ENCODE peak calls at places on chromosomes 11 and 22, in ten cellular contexts. One of them, this sample, is unnamed.

GRCh38 chr11:73757598-73757997 is 3.3 kb downstream of the RAB6A start:
- DNase-seq in activated T-cell treated with anti-CD3 and anti-CD28 coated beads for 48 hours: no peak
- DNase-seq in activated CD8-positive, alpha-beta memory T cell treated with anti-CD3 and anti-CD28 coated beads, Interleukin-2, amount 50 U/mL, for 4 hours: no peak
- DNase-seq in stimulated activated effector memory CD8-positive, alpha-beta T cell treated with anti-CD3 and anti-CD28 coated beads, Interleukin-12 subunit alpha, Interleukin-12 subunit beta, amount 100 ng/mL, for 72 hours: no peak
- DNase-seq in HS-27A: no peak
- DNase-seq in activated CD4-positive, alpha-beta T cell treated with anti-CD3 and anti-CD28 coated beads for 36 hours: no peak
- DNase-seq in HCT116: no peak
- DNase-seq in PC-3: no peak
- DNase-seq in stimulated activated CD8-positive, alpha-beta memory T cell treated with anti-CD3 and anti-CD28 coated beads, Interleukin-7, amount 100 ng/mL, for 48 hours: no peak
- DNase-seq in HTR-8/SVneo: no peak
- DNase-seq in this sample: no peak

GRCh38 chr11:125333354-125334077 is 162.5 kb downstream of the FEZ1 start:
- DNase-seq in activated T-cell treated with anti-CD3 and anti-CD28 coated beads for 48 hours: no peak
- DNase-seq in activated CD8-positive, alpha-beta memory T cell treated with anti-CD3 and anti-CD28 coated beads, Interleukin-2, amount 50 U/mL, for 4 hours: no peak
- DNase-seq in stimulated activated effector memory CD8-positive, alpha-beta T cell treated with anti-CD3 and anti-CD28 coated beads, Interleukin-12 subunit alpha, Interleukin-12 subunit beta, amount 100 ng/mL, for 72 hours: no peak
- DNase-seq in HS-27A: no peak
- DNase-seq in activated CD4-positive, alpha-beta T cell treated with anti-CD3 and anti-CD28 coated beads for 36 hours: no peak
- DNase-seq in HCT116: no peak
- DNase-seq in PC-3: no peak
- DNase-seq in stimulated activated CD8-positive, alpha-beta memory T cell treated with anti-CD3 and anti-CD28 coated beads, Interleukin-7, amount 100 ng/mL, for 48 hours: no peak
- DNase-seq in HTR-8/SVneo: no peak
- DNase-seq in this sample: no peak

GRCh38 chr22:24444251-24444650 is 16.9 kb downstream of the ADORA2A start:
- DNase-seq in activated T-cell treated with anti-CD3 and anti-CD28 coated beads for 48 hours: no peak
- DNase-seq in activated CD8-positive, alpha-beta memory T cell treated with anti-CD3 and anti-CD28 coated beads, Interleukin-2, amount 50 U/mL, for 4 hours: no peak
- DNase-seq in stimulated activated effector memory CD8-positive, alpha-beta T cell treated with anti-CD3 and anti-CD28 coated beads, Interleukin-12 subunit alpha, Interleukin-12 subunit beta, amount 100 ng/mL, for 72 hours: no peak
- DNase-seq in HS-27A: no peak
- DNase-seq in activated CD4-positive, alpha-beta T cell treated with anti-CD3 and anti-CD28 coated beads for 36 hours: no peak
- DNase-seq in HCT116: no peak
- DNase-seq in PC-3: no peak
- DNase-seq in stimulated activated CD8-positive, alpha-beta memory T cell treated with anti-CD3 and anti-CD28 coated beads, Interleukin-7, amount 100 ng/mL, for 48 hours: no peak
- DNase-seq in HTR-8/SVneo: no peak
- DNase-seq in this sample: no peak

GRCh38 chr11:73961321-73961720 is 10.5 kb downstream of the DNAJB13 start:
- DNase-seq in activated T-cell treated with anti-CD3 and anti-CD28 coated beads for 48 hours: no peak
- DNase-seq in activated CD8-positive, alpha-beta memory T cell treated with anti-CD3 and anti-CD28 coated beads, Interleukin-2, amount 50 U/mL, for 4 hours: no peak
- DNase-seq in stimulated activated effector memory CD8-positive, alpha-beta T cell treated with anti-CD3 and anti-CD28 coated beads, Interleukin-12 subunit alpha, Interleukin-12 subunit beta, amount 100 ng/mL, for 72 hours: no peak
- DNase-seq in HS-27A: no peak
- DNase-seq in activated CD4-positive, alpha-beta T cell treated with anti-CD3 and anti-CD28 coated beads for 36 hours: no peak
- DNase-seq in HCT116: no peak
- DNase-seq in PC-3: peak
- DNase-seq in stimulated activated CD8-positive, alpha-beta memory T cell treated with anti-CD3 and anti-CD28 coated beads, Interleukin-7, amount 100 ng/mL, for 48 hours: no peak
- DNase-seq in HTR-8/SVneo: no peak
- DNase-seq in this sample: no peak

GRCh38 chr11:57456960-57457642 is 3.2 kb upstream of the RTN4RL2 start:
- DNase-seq in activated T-cell treated with anti-CD3 and anti-CD28 coated beads for 48 hours: peak
- DNase-seq in activated CD8-positive, alpha-beta memory T cell treated with anti-CD3 and anti-CD28 coated beads, Interleukin-2, amount 50 U/mL, for 4 hours: peak
- DNase-seq in stimulated activated effector memory CD8-positive, alpha-beta T cell treated with anti-CD3 and anti-CD28 coated beads, Interleukin-12 subunit alpha, Interleukin-12 subunit beta, amount 100 ng/mL, for 72 hours: peak
- DNase-seq in HS-27A: peak
- DNase-seq in activated CD4-positive, alpha-beta T cell treated with anti-CD3 and anti-CD28 coated beads for 36 hours: peak
- DNase-seq in HCT116: peak
- DNase-seq in PC-3: peak
- DNase-seq in stimulated activated CD8-positive, alpha-beta memory T cell treated with anti-CD3 and anti-CD28 coated beads, Interleukin-7, amount 100 ng/mL, for 48 hours: peak
- DNase-seq in HTR-8/SVneo: peak
- DNase-seq in this sample: peak

GRCh38 chr11:22730319-22730718 is 63.9 kb downstream of the GAS2 start:
- DNase-seq in activated T-cell treated with anti-CD3 and anti-CD28 coated beads for 48 hours: no peak
- DNase-seq in activated CD8-positive, alpha-beta memory T cell treated with anti-CD3 and anti-CD28 coated beads, Interleukin-2, amount 50 U/mL, for 4 hours: no peak
- DNase-seq in stimulated activated effector memory CD8-positive, alpha-beta T cell treated with anti-CD3 and anti-CD28 coated beads, Interleukin-12 subunit alpha, Interleukin-12 subunit beta, amount 100 ng/mL, for 72 hours: no peak
- DNase-seq in HS-27A: no peak
- DNase-seq in activated CD4-positive, alpha-beta T cell treated with anti-CD3 and anti-CD28 coated beads for 36 hours: no peak
- DNase-seq in HCT116: no peak
- DNase-seq in PC-3: peak
- DNase-seq in stimulated activated CD8-positive, alpha-beta memory T cell treated with anti-CD3 and anti-CD28 coated beads, Interleukin-7, amount 100 ng/mL, for 48 hours: no peak
- DNase-seq in HTR-8/SVneo: no peak
- DNase-seq in this sample: no peak

GRCh38 chr11:124467376-124468061 is 22.0 kb upstream of the OR8B8 start:
- DNase-seq in activated T-cell treated with anti-CD3 and anti-CD28 coated beads for 48 hours: no peak
- DNase-seq in activated CD8-positive, alpha-beta memory T cell treated with anti-CD3 and anti-CD28 coated beads, Interleukin-2, amount 50 U/mL, for 4 hours: no peak
- DNase-seq in stimulated activated effector memory CD8-positive, alpha-beta T cell treated with anti-CD3 and anti-CD28 coated beads, Interleukin-12 subunit alpha, Interleukin-12 subunit beta, amount 100 ng/mL, for 72 hours: no peak
- DNase-seq in HS-27A: no peak
- DNase-seq in activated CD4-positive, alpha-beta T cell treated with anti-CD3 and anti-CD28 coated beads for 36 hours: no peak
- DNase-seq in HCT116: no peak
- DNase-seq in PC-3: no peak
- DNase-seq in stimulated activated CD8-positive, alpha-beta memory T cell treated with anti-CD3 and anti-CD28 coated beads, Interleukin-7, amount 100 ng/mL, for 48 hours: no peak
- DNase-seq in HTR-8/SVneo: no peak
- DNase-seq in this sample: no peak

GRCh38 chr22:39300198-39300830 is 19.1 kb downstream of the RPL3 start:
- DNase-seq in activated T-cell treated with anti-CD3 and anti-CD28 coated beads for 48 hours: no peak
- DNase-seq in activated CD8-positive, alpha-beta memory T cell treated with anti-CD3 and anti-CD28 coated beads, Interleukin-2, amount 50 U/mL, for 4 hours: no peak
- DNase-seq in stimulated activated effector memory CD8-positive, alpha-beta T cell treated with anti-CD3 and anti-CD28 coated beads, Interleukin-12 subunit alpha, Interleukin-12 subunit beta, amount 100 ng/mL, for 72 hours: no peak
- DNase-seq in HS-27A: no peak
- DNase-seq in activated CD4-positive, alpha-beta T cell treated with anti-CD3 and anti-CD28 coated beads for 36 hours: no peak
- DNase-seq in HCT116: no peak
- DNase-seq in PC-3: no peak
- DNase-seq in stimulated activated CD8-positive, alpha-beta memory T cell treated with anti-CD3 and anti-CD28 coated beads, Interleukin-7, amount 100 ng/mL, for 48 hours: no peak
- DNase-seq in HTR-8/SVneo: no peak
- DNase-seq in this sample: no peak

GRCh38 chr11:936199-936598 is 10.5 kb downstream of the AP2A2 start:
- DNase-seq in activated T-cell treated with anti-CD3 and anti-CD28 coated beads for 48 hours: no peak
- DNase-seq in activated CD8-positive, alpha-beta memory T cell treated with anti-CD3 and anti-CD28 coated beads, Interleukin-2, amount 50 U/mL, for 4 hours: no peak
- DNase-seq in stimulated activated effector memory CD8-positive, alpha-beta T cell treated with anti-CD3 and anti-CD28 coated beads, Interleukin-12 subunit alpha, Interleukin-12 subunit beta, amount 100 ng/mL, for 72 hours: no peak
- DNase-seq in HS-27A: no peak
- DNase-seq in activated CD4-positive, alpha-beta T cell treated with anti-CD3 and anti-CD28 coated beads for 36 hours: no peak
- DNase-seq in HCT116: no peak
- DNase-seq in PC-3: no peak
- DNase-seq in stimulated activated CD8-positive, alpha-beta memory T cell treated with anti-CD3 and anti-CD28 coated beads, Interleukin-7, amount 100 ng/mL, for 48 hours: no peak
- DNase-seq in HTR-8/SVneo: no peak
- DNase-seq in this sample: no peak

GRCh38 chr11:76143274-76143673 is 63.0 kb downstream of the WNT11 start:
- DNase-seq in activated T-cell treated with anti-CD3 and anti-CD28 coated beads for 48 hours: no peak
- DNase-seq in activated CD8-positive, alpha-beta memory T cell treated with anti-CD3 and anti-CD28 coated beads, Interleukin-2, amount 50 U/mL, for 4 hours: no peak
- DNase-seq in stimulated activated effector memory CD8-positive, alpha-beta T cell treated with anti-CD3 and anti-CD28 coated beads, Interleukin-12 subunit alpha, Interleukin-12 subunit beta, amount 100 ng/mL, for 72 hours: no peak
- DNase-seq in HS-27A: no peak
- DNase-seq in activated CD4-positive, alpha-beta T cell treated with anti-CD3 and anti-CD28 coated beads for 36 hours: no peak
- DNase-seq in HCT116: no peak
- DNase-seq in PC-3: no peak
- DNase-seq in stimulated activated CD8-positive, alpha-beta memory T cell treated with anti-CD3 and anti-CD28 coated beads, Interleukin-7, amount 100 ng/mL, for 48 hours: no peak
- DNase-seq in HTR-8/SVneo: no peak
- DNase-seq in this sample: no peak

GRCh38 chr11:93639548-93639947 is 21.9 kb upstream of the CEP295 start:
- DNase-seq in activated T-cell treated with anti-CD3 and anti-CD28 coated beads for 48 hours: no peak
- DNase-seq in activated CD8-positive, alpha-beta memory T cell treated with anti-CD3 and anti-CD28 coated beads, Interleukin-2, amount 50 U/mL, for 4 hours: no peak
- DNase-seq in stimulated activated effector memory CD8-positive, alpha-beta T cell treated with anti-CD3 and anti-CD28 coated beads, Interleukin-12 subunit alpha, Interleukin-12 subunit beta, amount 100 ng/mL, for 72 hours: no peak
- DNase-seq in HS-27A: no peak
- DNase-seq in activated CD4-positive, alpha-beta T cell treated with anti-CD3 and anti-CD28 coated beads for 36 hours: no peak
- DNase-seq in HCT116: no peak
- DNase-seq in PC-3: no peak
- DNase-seq in stimulated activated CD8-positive, alpha-beta memory T cell treated with anti-CD3 and anti-CD28 coated beads, Interleukin-7, amount 100 ng/mL, for 48 hours: no peak
- DNase-seq in HTR-8/SVneo: no peak
- DNase-seq in this sample: no peak

GRCh38 chr11:86703992-86704391 is 31.6 kb upstream of the ME3 start:
- DNase-seq in activated T-cell treated with anti-CD3 and anti-CD28 coated beads for 48 hours: no peak
- DNase-seq in activated CD8-positive, alpha-beta memory T cell treated with anti-CD3 and anti-CD28 coated beads, Interleukin-2, amount 50 U/mL, for 4 hours: no peak
- DNase-seq in stimulated activated effector memory CD8-positive, alpha-beta T cell treated with anti-CD3 and anti-CD28 coated beads, Interleukin-12 subunit alpha, Interleukin-12 subunit beta, amount 100 ng/mL, for 72 hours: no peak
- DNase-seq in HS-27A: no peak
- DNase-seq in activated CD4-positive, alpha-beta T cell treated with anti-CD3 and anti-CD28 coated beads for 36 hours: no peak
- DNase-seq in HCT116: no peak
- DNase-seq in PC-3: no peak
- DNase-seq in stimulated activated CD8-positive, alpha-beta memory T cell treated with anti-CD3 and anti-CD28 coated beads, Interleukin-7, amount 100 ng/mL, for 48 hours: no peak
- DNase-seq in HTR-8/SVneo: no peak
- DNase-seq in this sample: no peak

GRCh38 chr11:19820100-19820499 is 107.5 kb downstream of the NAV2 start:
- DNase-seq in activated T-cell treated with anti-CD3 and anti-CD28 coated beads for 48 hours: no peak
- DNase-seq in activated CD8-positive, alpha-beta memory T cell treated with anti-CD3 and anti-CD28 coated beads, Interleukin-2, amount 50 U/mL, for 4 hours: no peak
- DNase-seq in stimulated activated effector memory CD8-positive, alpha-beta T cell treated with anti-CD3 and anti-CD28 coated beads, Interleukin-12 subunit alpha, Interleukin-12 subunit beta, amount 100 ng/mL, for 72 hours: no peak
- DNase-seq in HS-27A: no peak
- DNase-seq in activated CD4-positive, alpha-beta T cell treated with anti-CD3 and anti-CD28 coated beads for 36 hours: no peak
- DNase-seq in HCT116: no peak
- DNase-seq in PC-3: no peak
- DNase-seq in stimulated activated CD8-positive, alpha-beta memory T cell treated with anti-CD3 and anti-CD28 coated beads, Interleukin-7, amount 100 ng/mL, for 48 hours: no peak
- DNase-seq in HTR-8/SVneo: no peak
- DNase-seq in this sample: no peak

GRCh38 chr11:27697679-27698275 is 2.5 kb downstream of the BDNF start:
- DNase-seq in activated T-cell treated with anti-CD3 and anti-CD28 coated beads for 48 hours: no peak
- DNase-seq in activated CD8-positive, alpha-beta memory T cell treated with anti-CD3 and anti-CD28 coated beads, Interleukin-2, amount 50 U/mL, for 4 hours: no peak
- DNase-seq in stimulated activated effector memory CD8-positive, alpha-beta T cell treated with anti-CD3 and anti-CD28 coated beads, Interleukin-12 subunit alpha, Interleukin-12 subunit beta, amount 100 ng/mL, for 72 hours: no peak
- DNase-seq in HS-27A: no peak
- DNase-seq in activated CD4-positive, alpha-beta T cell treated with anti-CD3 and anti-CD28 coated beads for 36 hours: no peak
- DNase-seq in HCT116: no peak
- DNase-seq in PC-3: no peak
- DNase-seq in stimulated activated CD8-positive, alpha-beta memory T cell treated with anti-CD3 and anti-CD28 coated beads, Interleukin-7, amount 100 ng/mL, for 48 hours: no peak
- DNase-seq in HTR-8/SVneo: no peak
- DNase-seq in this sample: no peak

GRCh38 chr11:36126703-36127102 is 162.5 kb downstream of the COMMD9 start:
- DNase-seq in activated T-cell treated with anti-CD3 and anti-CD28 coated beads for 48 hours: no peak
- DNase-seq in activated CD8-positive, alpha-beta memory T cell treated with anti-CD3 and anti-CD28 coated beads, Interleukin-2, amount 50 U/mL, for 4 hours: no peak
- DNase-seq in stimulated activated effector memory CD8-positive, alpha-beta T cell treated with anti-CD3 and anti-CD28 coated beads, Interleukin-12 subunit alpha, Interleukin-12 subunit beta, amount 100 ng/mL, for 72 hours: no peak
- DNase-seq in HS-27A: no peak
- DNase-seq in activated CD4-positive, alpha-beta T cell treated with anti-CD3 and anti-CD28 coated beads for 36 hours: no peak
- DNase-seq in HCT116: no peak
- DNase-seq in PC-3: no peak
- DNase-seq in stimulated activated CD8-positive, alpha-beta memory T cell treated with anti-CD3 and anti-CD28 coated beads, Interleukin-7, amount 100 ng/mL, for 48 hours: no peak
- DNase-seq in HTR-8/SVneo: no peak
- DNase-seq in this sample: no peak

GRCh38 chr11:578276-579035 is 2.2 kb downstream of the PHRF1 start:
- DNase-seq in activated T-cell treated with anti-CD3 and anti-CD28 coated beads for 48 hours: no peak
- DNase-seq in activated CD8-positive, alpha-beta memory T cell treated with anti-CD3 and anti-CD28 coated beads, Interleukin-2, amount 50 U/mL, for 4 hours: no peak
- DNase-seq in stimulated activated effector memory CD8-positive, alpha-beta T cell treated with anti-CD3 and anti-CD28 coated beads, Interleukin-12 subunit alpha, Interleukin-12 subunit beta, amount 100 ng/mL, for 72 hours: no peak
- DNase-seq in HS-27A: no peak
- DNase-seq in activated CD4-positive, alpha-beta T cell treated with anti-CD3 and anti-CD28 coated beads for 36 hours: no peak
- DNase-seq in HCT116: no peak
- DNase-seq in PC-3: no peak
- DNase-seq in stimulated activated CD8-positive, alpha-beta memory T cell treated with anti-CD3 and anti-CD28 coated beads, Interleukin-7, amount 100 ng/mL, for 48 hours: no peak
- DNase-seq in HTR-8/SVneo: no peak
- DNase-seq in this sample: no peak

GRCh38 chr11:112210890-112211289 is 15.3 kb upstream of the PTS start:
- DNase-seq in activated T-cell treated with anti-CD3 and anti-CD28 coated beads for 48 hours: no peak
- DNase-seq in activated CD8-positive, alpha-beta memory T cell treated with anti-CD3 and anti-CD28 coated beads, Interleukin-2, amount 50 U/mL, for 4 hours: no peak
- DNase-seq in stimulated activated effector memory CD8-positive, alpha-beta T cell treated with anti-CD3 and anti-CD28 coated beads, Interleukin-12 subunit alpha, Interleukin-12 subunit beta, amount 100 ng/mL, for 72 hours: no peak
- DNase-seq in HS-27A: no peak
- DNase-seq in activated CD4-positive, alpha-beta T cell treated with anti-CD3 and anti-CD28 coated beads for 36 hours: no peak
- DNase-seq in HCT116: no peak
- DNase-seq in PC-3: no peak
- DNase-seq in stimulated activated CD8-positive, alpha-beta memory T cell treated with anti-CD3 and anti-CD28 coated beads, Interleukin-7, amount 100 ng/mL, for 48 hours: no peak
- DNase-seq in HTR-8/SVneo: no peak
- DNase-seq in this sample: no peak

GRCh38 chr22:36296690-36297089 is 43.8 kb downstream of the APOL1 start:
- DNase-seq in activated T-cell treated with anti-CD3 and anti-CD28 coated beads for 48 hours: no peak
- DNase-seq in activated CD8-positive, alpha-beta memory T cell treated with anti-CD3 and anti-CD28 coated beads, Interleukin-2, amount 50 U/mL, for 4 hours: no peak
- DNase-seq in stimulated activated effector memory CD8-positive, alpha-beta T cell treated with anti-CD3 and anti-CD28 coated beads, Interleukin-12 subunit alpha, Interleukin-12 subunit beta, amount 100 ng/mL, for 72 hours: no peak
- DNase-seq in HS-27A: no peak
- DNase-seq in activated CD4-positive, alpha-beta T cell treated with anti-CD3 and anti-CD28 coated beads for 36 hours: no peak
- DNase-seq in HCT116: no peak
- DNase-seq in PC-3: no peak
- DNase-seq in stimulated activated CD8-positive, alpha-beta memory T cell treated with anti-CD3 and anti-CD28 coated beads, Interleukin-7, amount 100 ng/mL, for 48 hours: no peak
- DNase-seq in HTR-8/SVneo: no peak
- DNase-seq in this sample: no peak

This sample was measured in activated CD4-positive, CD25-positive, alpha-beta regulatory T cell treated with anti-CD3 and anti-CD28 coated beads, Interleukin-2, amount 50 U/mL, for 72 hours.